ENCODE peak calls at places on chromosomes 12 and 14, in nine cellular contexts. X, F, B, J, G, P, T, R and D are unnamed samples.

GRCh38 chr12:126337556-126337955 is 1272.3 kb downstream of the AACS start:
- DNase-seq in G (no peak), F (peak), J (no peak), B (no peak), P (no peak), T (no peak), R (no peak), X (peak), D (peak)

GRCh38 chr12:106133136-106134087 is 5.3 kb downstream of the NUAK1 start:
- DNase-seq in T (no peak), B (peak), X (no peak), J (no peak), R (no peak), P (no peak), F (peak), G (no peak), D (no peak)

GRCh38 chr14:51424041-51424440 is 184.0 kb downstream of the TMX1 start:
- DNase-seq in X (no peak), B (no peak), R (no peak), G (no peak), P (no peak), J (no peak), T (no peak), F (no peak), D (no peak)

GRCh38 chr12:14771651-14772137 is 31.6 kb downstream of the WBP11 start:
- DNase-seq in G (no peak), P (no peak), F (no peak), X (no peak), J (no peak), B (peak), R (peak), T (no peak), D (no peak)

GRCh38 chr12:108131657-108132126 is 2.6 kb downstream of the WSCD2 start:
- DNase-seq in B (no peak), P (no peak), X (peak), T (no peak), G (no peak), F (no peak), J (no peak), R (no peak), D (no peak)

GRCh38 chr14:105389976-105390848 is 8.1 kb upstream of the TEX22 start:
- DNase-seq in T (no peak), B (no peak), X (no peak), F (no peak), J (no peak), P (peak), G (no peak), R (no peak), D (no peak)

GRCh38 chr12:5665615-5666014 is 233.7 kb downstream of the NTF3 start:
- DNase-seq in R (no peak), B (no peak), F (no peak), P (no peak), G (no peak), J (no peak), T (no peak), X (no peak), D (no peak)

GRCh38 chr14:67586302-67586701 is 13.8 kb downstream of the PIGH start:
- DNase-seq in G (no peak), J (peak), R (no peak), P (no peak), F (no peak), X (no peak), T (no peak), B (no peak), D (no peak)

GRCh38 chr14:25132734-25133422 is 82.9 kb upstream of the STXBP6 start:
- DNase-seq in X (peak), R (peak), F (peak), P (peak), B (peak), G (peak), J (peak), T (peak), D (peak)

GRCh38 chr14:50830044-50830931 is 674 bp downstream of the NIN start:
- DNase-seq in J (peak), P (peak), T (peak), B (peak), X (peak), F (no peak), G (peak), R (peak), D (peak)

GRCh38 chr14:99535448-99535847 is 54.2 kb downstream of the CCNK start:
- DNase-seq in R (no peak), F (no peak), P (peak), T (no peak), J (no peak), X (no peak), G (no peak), B (no peak), D (no peak)

GRCh38 chr12:111687255-111687654 is 1.4 kb downstream of the ACAD10 start:
- DNase-seq in R (peak), B (peak), G (no peak), P (no peak), F (no peak), J (no peak), X (peak), T (no peak), D (no peak)

GRCh38 chr14:73240816-73241480 is 3.6 kb downstream of the PAPLN start:
- DNase-seq in R (peak), B (no peak), T (no peak), G (no peak), X (no peak), P (no peak), F (no peak), J (no peak), D (no peak)

GRCh38 chr14:65169351-65169750 is 67.0 kb upstream of the MAX start:
- DNase-seq in B (no peak), J (no peak), X (peak), F (peak), T (no peak), G (no peak), R (peak), P (no peak), D (peak)

GRCh38 chr14:51208982-51209381 is 31.1 kb upstream of the TMX1 start:
- DNase-seq in P (no peak), B (no peak), R (no peak), G (no peak), X (no peak), F (no peak), T (no peak), J (no peak), D (no peak)

GRCh38 chr14:66596241-66596985 is 88.5 kb downstream of the GPHN start:
- DNase-seq in F (no peak), P (peak), T (no peak), J (no peak), R (no peak), B (no peak), X (no peak), G (no peak), D (no peak)

GRCh38 chr12:6950401-6950801 is 755 bp upstream of the PTPN6 start:
- DNase-seq in B (no peak), G (no peak), R (no peak), X (no peak), P (peak), J (no peak), T (no peak), F (no peak), D (no peak)

GRCh38 chr12:6946920-6947374 is 3.1 kb downstream of the C12orf57 start:
- DNase-seq in G (no peak), P (no peak), X (no peak), R (no peak), J (no peak), B (no peak), F (no peak), T (no peak), D (no peak)

GRCh38 chr12:6950944-6951540 is at the start of gene PTPN6:
- DNase-seq in R (peak), J (peak), T (no peak), X (no peak), F (no peak), P (peak), G (peak), B (no peak), D (no peak)

GRCh38 chr12:6947615-6948014 is 3.5 kb upstream of the PTPN6 start:
- DNase-seq in B (no peak), F (no peak), P (peak), X (no peak), J (no peak), G (no peak), T (no peak), R (no peak), D (no peak)

DNA sequence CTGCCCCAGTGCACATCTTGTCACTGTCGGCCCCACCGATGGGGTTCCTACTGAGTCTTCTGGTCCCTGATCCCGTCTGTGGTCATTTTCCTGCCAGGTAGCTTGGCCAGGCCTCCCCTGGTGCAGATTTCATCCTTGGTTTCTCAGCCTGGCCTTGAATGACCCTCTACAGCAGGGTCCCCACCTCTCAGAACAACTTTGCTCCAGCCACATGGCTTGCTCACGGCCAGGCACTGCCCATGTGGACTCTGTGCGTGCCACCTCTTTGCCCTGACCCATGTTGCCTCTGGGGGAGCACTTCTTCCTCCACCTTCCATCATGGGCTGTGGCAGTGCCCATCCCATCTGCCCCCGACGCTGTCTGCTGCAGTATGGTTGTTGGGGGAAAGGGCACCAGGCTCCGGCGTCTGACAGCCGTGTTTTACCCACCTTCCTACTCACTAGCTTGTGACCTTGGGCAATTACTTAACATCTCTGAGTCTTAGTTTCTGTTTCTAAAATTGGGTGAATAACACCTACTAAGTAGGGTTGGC is 2.0 kb upstream of the PTPN6 start:
- DNase-seq in T (no peak), F (no peak), X (no peak), R (no peak), P (peak), B (no peak), J (no peak), G (no peak), D (no peak)
- TF ChIP-seq CTCF in T (no peak), F (no peak), X (no peak), R (no peak), P (no peak), B (no peak), J (no peak), G (no peak), D (peak)

DNA sequence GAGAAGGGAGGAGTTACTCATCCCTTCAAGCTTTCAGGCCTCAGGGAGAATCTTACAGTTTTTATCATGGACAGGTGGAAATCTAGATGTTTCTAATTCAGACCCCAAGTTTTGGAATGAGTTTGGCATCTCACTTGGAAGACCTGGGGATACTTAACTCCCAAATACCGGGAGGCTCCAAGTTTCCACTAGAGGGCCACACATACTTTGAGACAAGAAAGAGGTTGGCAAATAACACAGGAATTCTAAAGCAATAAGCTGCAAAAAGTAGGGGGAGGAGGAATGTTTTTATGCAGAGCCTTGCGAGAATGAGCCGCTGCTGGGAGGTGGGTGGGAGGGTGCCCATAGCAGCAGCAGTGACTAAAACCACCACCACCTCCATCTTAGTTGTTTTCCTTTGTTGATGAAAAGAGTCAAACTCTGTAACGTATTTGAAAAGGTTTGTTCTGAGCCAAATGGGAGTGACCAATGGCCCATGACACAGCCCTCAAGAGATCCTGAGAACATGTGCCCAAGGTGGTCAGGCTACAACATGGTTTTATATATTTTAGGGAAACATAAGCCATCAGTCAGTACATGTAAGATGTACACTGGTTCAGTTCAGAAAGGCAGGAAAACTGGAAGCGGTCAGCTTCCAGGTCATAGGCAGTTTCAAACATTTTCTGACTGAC is 34.2 kb upstream of the RNASE1 start:
- DNase-seq in J (no peak), X (peak), B (peak), F (peak), T (peak), R (no peak), P (no peak), G (peak), D (peak)
- TF ChIP-seq CTCF in J (no peak), X (peak), B (peak), F (peak), T (peak), R (no peak), P (peak), G (no peak), D (peak)

GRCh38 chr12:65277994-65278575 is 398 bp upstream of the MSRB3 start:
- DNase-seq in R (no peak), P (peak), F (no peak), X (no peak), B (no peak), G (no peak), J (peak), T (peak), D (no peak)

GRCh38 chr12:65278576-65279386 is at the start of gene MSRB3:
- DNase-seq in T (peak), F (peak), G (peak), J (peak), B (peak), R (peak), P (peak), X (peak), D (peak)

GRCh38 chr12:65279387-65280112 is 1.1 kb downstream of the MSRB3 start:
- DNase-seq in B (no peak), J (no peak), X (peak), R (no peak), T (no peak), F (peak), G (no peak), P (no peak), D (no peak)

GRCh38 chr12:65280306-65280705 is 1.8 kb downstream of the MSRB3 start:
- DNase-seq in T (no peak), R (no peak), P (no peak), X (peak), B (no peak), F (peak), G (no peak), J (no peak), D (peak)

GRCh38 chr12:65282840-65283239 is 4.4 kb downstream of the MSRB3 start:
- DNase-seq in F (no peak), J (no peak), B (no peak), T (no peak), P (no peak), G (no peak), X (peak), R (no peak), D (no peak)
- TF ChIP-seq CTCF in F (peak), J (no peak), B (no peak), T (no peak), P (no peak), G (no peak), X (no peak), R (no peak), D (peak)

GRCh38 chr12:45893240-45893639 is 97.1 kb downstream of the SCAF11 start:
- DNase-seq in R (no peak), P (no peak), X (peak), J (no peak), B (peak), T (no peak), F (peak), G (no peak), D (peak)
- TF ChIP-seq CTCF in R (no peak), P (no peak), X (peak), J (no peak), B (peak), T (peak), F (peak), G (no peak), D (peak)

GRCh38 chr12:93996321-93996720 is 152.1 kb upstream of the PLXNC1 start:
- DNase-seq in R (no peak), X (no peak), P (no peak), G (no peak), F (no peak), B (no peak), T (no peak), J (no peak), D (no peak)

GRCh38 chr12:93991882-93992415 is 156.4 kb upstream of the PLXNC1 start:
- DNase-seq in B (no peak), G (no peak), J (no peak), X (no peak), T (no peak), P (no peak), R (no peak), F (peak), D (peak)

GRCh38 chr12:93989913-93990312 is 158.5 kb upstream of the PLXNC1 start:
- DNase-seq in B (no peak), J (no peak), X (no peak), P (no peak), R (no peak), G (no peak), T (no peak), F (no peak), D (no peak)

DNA sequence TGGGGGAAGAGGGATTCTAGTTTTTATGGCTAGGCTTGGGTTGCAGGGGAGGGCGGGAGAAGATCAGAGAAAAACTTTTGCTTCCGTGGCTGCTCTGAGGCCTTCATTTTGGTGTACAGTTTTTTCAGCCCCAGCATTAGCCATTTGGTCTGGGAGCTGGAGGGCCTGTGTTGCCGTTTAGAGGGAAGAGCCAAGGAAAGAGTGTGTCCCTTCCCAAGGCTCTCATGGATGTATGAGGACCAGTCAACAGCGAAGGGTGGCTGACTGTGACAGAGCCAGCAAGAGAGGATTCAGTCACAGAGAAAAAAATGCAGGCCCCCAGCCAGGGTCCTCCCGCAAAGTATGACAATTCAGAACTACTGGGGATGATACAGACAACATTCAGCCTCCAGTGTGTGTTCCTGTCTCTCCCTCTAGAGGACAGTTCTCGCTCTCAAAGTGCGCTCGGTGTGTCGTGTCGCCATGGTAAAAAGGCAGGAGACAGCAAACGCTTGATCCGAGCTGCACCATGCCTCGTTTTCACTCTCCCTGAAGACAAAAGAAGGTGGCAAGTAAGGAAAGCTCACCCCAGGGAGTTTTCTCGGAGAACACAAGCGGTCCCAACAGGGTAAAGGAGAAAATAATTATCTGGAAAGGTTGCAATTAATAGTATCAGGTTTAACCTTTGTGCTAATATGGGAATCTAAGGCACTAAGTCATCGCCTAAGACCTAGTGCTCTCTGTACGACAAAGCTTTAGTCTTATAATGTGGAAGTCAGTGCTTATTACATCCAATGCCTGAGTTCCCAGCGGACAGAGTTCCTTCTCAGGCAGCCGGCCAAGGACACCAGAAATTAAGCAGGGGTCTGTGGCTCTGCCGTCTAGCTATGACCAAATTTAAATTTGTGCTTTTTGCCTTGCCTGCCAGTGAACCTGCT is 157.3 kb upstream of the PLXNC1 start:
- DNase-seq in B (peak), R (no peak), G (no peak), P (no peak), T (peak), F (peak), X (peak), J (peak), D (peak)
- TF ChIP-seq CTCF in B (no peak), R (no peak), G (no peak), P (no peak), T (peak), F (peak), X (peak), J (no peak), D (peak)

DNA sequence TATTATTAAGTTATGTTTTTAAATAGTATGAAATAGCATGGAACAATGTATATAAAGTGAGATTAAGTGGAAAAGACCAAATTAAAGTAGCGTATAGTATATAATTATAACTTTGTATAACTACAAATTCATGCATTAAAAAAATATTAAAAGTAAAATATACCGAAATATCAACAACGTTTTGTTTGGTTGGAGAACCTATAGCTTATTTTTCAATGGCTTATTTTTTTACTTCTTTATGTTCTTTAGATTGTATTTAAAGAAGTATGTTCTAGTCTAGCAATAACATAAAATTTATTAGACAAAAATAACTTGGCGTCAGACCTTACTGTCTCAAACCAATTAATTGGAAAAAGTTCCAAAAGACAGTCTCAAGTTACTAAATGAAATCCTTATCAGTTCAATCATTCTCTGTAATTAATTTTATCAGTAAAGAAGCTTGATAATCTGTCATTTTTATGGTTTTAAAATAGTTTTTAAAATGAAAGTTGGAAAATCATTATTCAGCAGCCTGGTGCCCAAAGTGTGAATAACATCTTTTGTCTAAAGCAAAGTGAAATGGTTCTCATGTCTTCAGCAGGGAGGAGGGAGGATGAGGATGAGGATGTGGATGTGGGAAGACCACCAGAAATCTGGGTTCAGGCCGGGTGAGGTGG is 46.7 kb downstream of the IRAK3 start:
- DNase-seq in J (no peak), F (peak), R (peak), T (no peak), B (peak), X (peak), P (no peak), G (no peak), D (peak)
- TF ChIP-seq CTCF in J (no peak), F (peak), R (no peak), T (peak), B (no peak), X (peak), P (no peak), G (no peak), D (no peak)